ENCODE peak calls at places on chromosomes 1 and 21, in five cellular contexts. N is cardiac muscle cell, O is pancreas, B is small intestine, J is GM23248. D is an unnamed sample.

GRCh38 chr1:113675299-113675698 is 84.0 kb downstream of the PHTF1 start:
- DNase-seq in N (peak; percentile 32), O (no peak), B (no peak), J (peak; percentile 12), D (no peak)

GRCh38 chr1:231934797-231935196 is 308.2 kb downstream of the DISC1 start:
- DNase-seq in N (peak; percentile 86), O (no peak), B (peak; percentile 29), J (no peak), D (no peak)

GRCh38 chr1:197130677-197131304 is 15.7 kb downstream of the ASPM start:
- DNase-seq in N (peak; percentile 54), O (no peak), B (no peak), J (peak; percentile 73), D (no peak)

GRCh38 chr1:242787968-242788367 is 263.5 kb upstream of the PLD5 start:
- DNase-seq in N (no peak), O (no peak), B (no peak), J (no peak), D (no peak)

GRCh38 chr1:3659093-3659492 is 6.8 kb downstream of the TP73 start:
- DNase-seq in N (no peak), O (no peak), B (no peak), J (no peak), D (no peak)

GRCh38 chr1:46673749-46674182 is 2.1 kb downstream of the TEX38 start:
- DNase-seq in N (peak; percentile 33), O (no peak), B (no peak), J (peak; percentile 62), D (no peak)

GRCh38 chr1:41530411-41530810 is 45.9 kb upstream of the EDN2 start:
- DNase-seq in N (no peak), O (no peak), B (no peak), J (no peak), D (no peak)

GRCh38 chr21:37435120-37435519 is 68.5 kb downstream of the DYRK1A start:
- DNase-seq in N (peak; percentile 96), O (no peak), B (peak; percentile 82), J (peak; percentile 85), D (peak; percentile 64)

GRCh38 chr1:113784104-113784779 is 25.0 kb upstream of the PHTF1 start:
- DNase-seq in N (no peak), O (no peak), B (peak; percentile 66), J (no peak), D (no peak)

GRCh38 chr1:201734776-201735175 is 94.2 kb upstream of the IPO9 start:
- DNase-seq in N (no peak), O (no peak), B (no peak), J (no peak), D (no peak)

GRCh38 chr1:182374101-182374834 is 17.3 kb downstream of the GLUL start:
- DNase-seq in N (no peak), O (no peak), B (no peak), J (no peak), D (no peak)

GRCh38 chr1:50873458-50874187 is 86.4 kb downstream of the FAF1 start:
- DNase-seq in N (peak; percentile 74), O (peak; percentile 40), B (peak; percentile 76), J (peak; percentile 38), D (peak; percentile 58)

GRCh38 chr1:31570228-31570627 is 6.1 kb upstream of the TINAGL1 start:
- DNase-seq in N (no peak), O (no peak), B (no peak), J (no peak), D (no peak)

GRCh38 chr1:109927908-109928307 is 17.3 kb downstream of the CSF1 start:
- DNase-seq in N (peak; percentile 98), O (peak; percentile 57), B (peak; percentile 86), J (peak; percentile 37), D (no peak)

GRCh38 chr1:243313635-243314536 is 58.0 kb downstream of the SDCCAG8 start:
- DNase-seq in N (peak; percentile 7), O (no peak), B (no peak), J (no peak), D (no peak)

GRCh38 chr1:35001743-35002142 is 16.6 kb upstream of the TMEM35B start:
- DNase-seq in N (peak; percentile 14), O (no peak), B (no peak), J (peak; percentile 37), D (no peak)

GRCh38 chr1:43774359-43774758 is 67.0 kb downstream of the ST3GAL3 start:
- DNase-seq in N (peak; percentile 78), O (no peak), B (no peak), J (peak; percentile 90), D (no peak)

GRCh38 chr1:184555665-184556641 is 169.1 kb downstream of the C1orf21 start:
- DNase-seq in N (no peak), O (no peak), B (no peak), J (no peak), D (no peak)

GRCh38 chr1:197342044-197342565 is 74.1 kb downstream of the CRB1 start:
- DNase-seq in N (no peak), O (no peak), B (no peak), J (no peak), D (no peak)

GRCh38 chr1:2983319-2983705 is 38.0 kb upstream of the ACTRT2 start:
- DNase-seq in N (no peak), O (no peak), B (no peak), J (no peak), D (no peak)

GRCh38 chr1:1599919-1600860 is at the start of gene FNDC10:
- DNase-seq in N (no peak), O (no peak), B (no peak), J (peak; percentile 49), D (no peak)

GRCh38 chr1:2820731-2821372 is 19.4 kb upstream of the TTC34 start:
- DNase-seq in N (no peak), O (no peak), B (no peak), J (no peak), D (no peak)

DNA sequence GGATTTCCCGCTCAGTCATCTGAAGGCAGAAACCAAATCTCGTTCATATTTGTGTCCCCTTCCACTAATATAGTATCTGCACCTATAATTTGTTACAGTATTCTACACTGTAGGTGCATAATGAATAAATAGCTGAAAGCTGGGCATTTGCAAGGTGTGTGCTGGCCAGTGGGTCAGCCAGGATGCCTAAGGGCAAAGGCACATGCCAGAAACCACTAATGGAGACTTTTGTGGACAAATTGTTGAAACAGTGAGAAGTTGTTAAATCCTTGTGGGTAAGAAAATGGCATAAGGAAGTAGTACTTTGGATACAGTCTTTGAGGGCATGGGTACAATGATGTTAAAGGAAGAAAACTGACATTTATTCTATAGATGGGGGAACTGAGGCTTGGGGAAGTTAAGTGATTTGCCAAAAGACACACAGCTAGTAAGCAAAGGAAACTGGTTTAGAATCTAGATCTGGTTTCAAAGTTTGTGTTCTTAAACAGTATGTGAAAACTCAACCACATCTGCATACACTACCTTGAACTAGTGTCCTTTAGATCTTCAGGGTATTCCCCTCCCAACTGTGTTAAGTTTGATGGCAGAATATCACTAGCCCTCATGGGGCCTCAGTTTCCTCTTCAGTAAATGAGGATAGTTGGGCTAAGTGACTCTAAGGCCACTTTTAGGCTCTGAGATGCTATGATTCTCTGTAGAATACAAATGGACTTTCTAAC is 26.5 kb upstream of the LRRC8C start:
- DNase-seq in N (no peak), O (no peak), B (no peak), J (no peak), D (no peak)
- H3K4me3 ChIP-seq in N (no peak overlapping the region), O (no peak overlapping the region), B (no peak overlapping the region), J (no peak overlapping the region), D (no peak overlapping the region)

DNA sequence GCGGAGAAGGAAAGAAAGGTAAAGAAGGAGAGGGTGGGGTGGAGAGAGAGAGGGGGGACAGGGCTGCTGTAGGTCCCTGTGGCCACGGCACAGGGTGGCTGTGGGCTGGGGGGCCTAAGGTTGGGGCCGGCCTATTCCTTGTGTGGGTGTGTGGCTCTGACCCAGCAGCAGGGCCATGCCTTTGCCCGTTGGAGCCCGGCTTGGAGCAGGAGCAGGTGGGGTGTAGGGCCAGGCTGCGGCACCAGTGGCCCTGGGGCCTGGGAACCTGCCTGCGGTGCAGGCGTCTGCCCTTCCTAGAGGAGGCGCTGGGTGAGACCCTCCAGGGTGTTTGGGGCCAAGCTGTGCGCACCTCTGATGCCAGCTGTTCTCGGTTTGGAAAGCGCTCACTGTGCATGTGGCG is 19.7 kb upstream of the SUMO3 start:
- DNase-seq in N (no peak), O (peak; percentile 14), B (no peak), J (no peak), D (no peak)
- H3K27ac ChIP-seq in N (no peak overlapping the region), O (no peak overlapping the region), B (no peak overlapping the region), J (no peak overlapping the region), D (no peak overlapping the region)

GRCh38 chr1:169859001-169859400 is 34.7 kb downstream of the SCYL3 start:
- DNase-seq in N (no peak), O (no peak), B (no peak), J (no peak), D (no peak)

GRCh38 chr1:169849346-169850022 is 44.2 kb downstream of the SCYL3 start:
- DNase-seq in N (no peak), O (no peak), B (no peak), J (no peak), D (no peak)

GRCh38 chr1:169858467-169858866 is 35.2 kb downstream of the SCYL3 start:
- DNase-seq in N (no peak), O (no peak), B (no peak), J (peak; percentile 29), D (no peak)

GRCh38 chr1:169853335-169853734 is 40.4 kb downstream of the SCYL3 start:
- DNase-seq in N (no peak), O (no peak), B (no peak), J (no peak), D (no peak)
- H3K36me3 ChIP-seq in N (peaks cover 67% of the 10 kb centered on the region), O (peaks cover 38% of the 10 kb centered on the region), B (peaks cover 15% of the 10 kb centered on the region), J (peaks cover 52% of the 10 kb centered on the region), D (peaks cover 10% of the 10 kb centered on the region)

GRCh38 chr1:18385239-18385790 is 95.4 kb upstream of the KLHDC7A start:
- DNase-seq in N (peak; percentile 58), O (no peak), B (no peak), J (peak; percentile 67), D (no peak)

GRCh38 chr1:18384059-18384458 is 96.7 kb upstream of the KLHDC7A start:
- DNase-seq in N (no peak), O (no peak), B (no peak), J (no peak), D (no peak)

GRCh38 chr1:18386591-18386990 is 94.1 kb upstream of the KLHDC7A start:
- DNase-seq in N (no peak), O (no peak), B (no peak), J (no peak), D (no peak)

GRCh38 chr1:18384477-18384876 is 96.3 kb upstream of the KLHDC7A start:
- DNase-seq in N (no peak), O (no peak), B (no peak), J (no peak), D (no peak)

GRCh38 chr1:18387307-18387706 is 93.4 kb upstream of the KLHDC7A start:
- DNase-seq in N (no peak), O (no peak), B (no peak), J (no peak), D (no peak)
- H3K4me3 ChIP-seq in N (no peak overlapping the region), O (no peak overlapping the region), B (no peak overlapping the region), J (no peak overlapping the region), D (no peak overlapping the region)

GRCh38 chr1:86429830-86430229 is 5.9 kb downstream of the CLCA2 start:
- DNase-seq in N (peak; percentile 98), O (no peak), B (no peak), J (peak; percentile 96), D (no peak)
- H3K27ac ChIP-seq in N (no peak overlapping the region), O (peak overlapping the region; percentile 51), B (peak overlapping the region; percentile 68), J (peak overlapping the region; percentile 84), D (no peak overlapping the region)

GRCh38 chr1:186948542-186948941 is 119.8 kb downstream of the PLA2G4A start:
- DNase-seq in N (peak; percentile 47), O (no peak), B (no peak), J (peak; percentile 7), D (no peak)
- H3K36me3 ChIP-seq in N (no peaks in the 10 kb centered on the region), O (peaks cover 4% of the 10 kb centered on the region), B (no peaks in the 10 kb centered on the region), J (no peaks in the 10 kb centered on the region), D (no peaks in the 10 kb centered on the region)